ENCODE peak calls at places on chromosomes 3 and 15, in seven cellular contexts. L, F, J, E, W, M and I are unnamed samples. For H3K4me1, the result is how much of the 10 kb centered on the place peaks cover.

GRCh38 chr15:52052076-52052935 is 33.3 kb downstream of the MAPK6 start:
- DNase-seq in F (no peak), M (no peak), W (no peak), J (no peak), L (no peak), E (no peak), I (no peak)

GRCh38 chr3:24401090-24401810 is 93.4 kb downstream of the THRB start:
- DNase-seq in E (no peak), J (no peak), L (no peak), F (peak), W (no peak), M (no peak), I (no peak)

GRCh38 chr3:194497799-194498575 is 11.2 kb upstream of the ATP13A3 start:
- DNase-seq in M (no peak), W (no peak), L (no peak), E (no peak), J (no peak), F (no peak), I (peak)

GRCh38 chr3:55330355-55330754 is 156.8 kb downstream of the WNT5A start:
- DNase-seq in M (no peak), E (no peak), W (peak), F (no peak), J (no peak), L (no peak), I (no peak)

GRCh38 chr3:158766364-158766763 is 34.1 kb upstream of the RARRES1 start:
- DNase-seq in M (no peak), L (no peak), F (no peak), J (no peak), W (no peak), E (no peak), I (no peak)

GRCh38 chr3:60949146-60949545 is 302.1 kb downstream of the FHIT start:
- DNase-seq in M (no peak), F (no peak), W (no peak), L (no peak), J (no peak), E (no peak), I (no peak)

GRCh38 chr3:6860149-6860548 is 766 bp upstream of the GRM7 start:
- DNase-seq in L (no peak), F (no peak), E (no peak), J (no peak), M (no peak), W (no peak), I (no peak)

GRCh38 chr15:89442671-89443307 is 53.6 kb downstream of the RHCG start:
- DNase-seq in F (peak), E (peak), M (no peak), L (no peak), J (no peak), W (peak), I (no peak)

GRCh38 chr15:80415331-80415730 is 11.1 kb downstream of the ARNT2 start:
- DNase-seq in J (no peak), M (no peak), L (no peak), W (no peak), E (peak), F (no peak), I (no peak)

DNA sequence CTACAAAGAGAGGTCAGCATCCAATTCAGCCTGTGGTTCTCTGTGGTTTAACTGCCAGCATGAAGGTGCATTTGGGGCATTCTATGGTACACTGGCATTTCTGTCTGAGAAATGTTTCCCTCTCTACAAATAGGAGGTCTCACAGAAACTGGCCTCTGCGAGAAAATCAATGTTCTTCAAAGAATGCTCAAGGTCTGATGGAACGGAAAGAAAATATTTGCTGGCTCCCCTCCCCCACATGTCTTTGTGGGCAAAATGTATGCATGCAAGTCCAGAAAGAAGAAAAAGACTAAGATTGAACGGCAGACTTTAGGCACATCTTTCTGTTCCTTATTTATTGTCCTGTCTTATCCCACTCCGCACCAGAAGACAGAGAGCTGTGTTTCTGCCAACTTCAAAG is 83.9 kb upstream of the PSMD6 start:
- DNase-seq in J (no peak), W (no peak), M (no peak), E (no peak), F (no peak), L (no peak), I (no peak)
- H3K4me1 ChIP-seq in J (under half), W (under half), M (under half), E (under half), F (under half), L (under half), I (under half)

GRCh38 chr15:60570936-60571530 is 92.1 kb upstream of the ICE2 start:
- DNase-seq in W (no peak), J (no peak), F (no peak), M (no peak), E (no peak), L (no peak), I (no peak)

GRCh38 chr15:60568883-60569495 is 90.0 kb upstream of the ICE2 start:
- DNase-seq in E (no peak), M (no peak), L (no peak), F (no peak), W (no peak), J (no peak), I (no peak)

GRCh38 chr15:60565407-60565806 is 86.5 kb upstream of the ICE2 start:
- DNase-seq in F (no peak), E (no peak), L (no peak), J (no peak), W (no peak), M (no peak), I (no peak)

GRCh38 chr15:60569596-60569995 is 90.7 kb upstream of the ICE2 start:
- DNase-seq in W (peak), F (no peak), E (no peak), J (no peak), L (no peak), M (no peak), I (no peak)

DNA sequence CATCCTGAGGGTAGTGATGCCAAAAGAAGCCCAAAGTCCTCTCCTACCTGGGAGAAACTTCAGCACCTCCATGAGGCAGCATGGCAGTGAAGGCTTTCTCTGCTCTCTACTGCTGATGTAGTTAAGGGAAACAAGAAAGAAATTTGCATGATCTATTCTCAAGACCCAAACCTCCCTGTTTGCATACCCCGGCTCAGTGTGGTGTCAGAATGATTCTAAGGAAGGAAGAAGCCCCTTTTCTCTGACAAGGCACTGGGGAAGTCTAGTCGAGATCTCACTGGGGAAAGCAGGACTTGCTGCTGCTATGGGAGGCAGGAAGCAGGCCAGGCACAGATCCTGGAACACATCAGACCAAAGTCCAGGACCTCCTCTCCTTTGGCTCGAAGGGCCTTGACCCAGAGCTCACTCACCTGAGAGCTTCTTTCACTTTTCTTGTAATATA is 89.4 kb upstream of the ICE2 start:
- DNase-seq in F (no peak), M (no peak), E (no peak), J (no peak), W (no peak), L (no peak), I (no peak)
- TF ChIP-seq POLR2A in F (no peak), M (no peak), E (no peak), J (no peak), W (no peak), L (no peak), I (no peak)

DNA sequence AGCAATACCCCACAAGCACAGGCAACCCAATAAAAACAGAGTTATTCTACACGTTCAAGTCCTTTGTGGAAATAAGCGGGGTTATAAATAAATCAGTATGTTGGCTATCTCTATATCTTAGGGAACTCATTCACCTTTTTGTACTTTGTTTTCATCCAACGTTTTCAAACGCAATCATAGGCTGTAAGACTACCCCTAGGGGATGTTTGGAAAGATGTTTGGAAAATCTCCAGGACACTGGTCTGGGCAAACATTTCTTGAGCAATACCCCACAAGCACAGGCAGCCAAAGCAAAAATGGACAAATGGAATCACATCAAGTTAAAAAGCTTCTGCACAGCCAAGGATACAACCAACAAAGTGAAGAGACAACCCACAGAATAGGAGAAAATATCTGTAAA is 70.1 kb downstream of the CLDN11 start:
- DNase-seq in F (no peak), W (peak), L (no peak), J (no peak), M (no peak), E (no peak), I (no peak)
- H3K4me1 ChIP-seq in F (under half), W (under half), L (under half), J (under half), M (under half), E (under half), I (under half)

DNA sequence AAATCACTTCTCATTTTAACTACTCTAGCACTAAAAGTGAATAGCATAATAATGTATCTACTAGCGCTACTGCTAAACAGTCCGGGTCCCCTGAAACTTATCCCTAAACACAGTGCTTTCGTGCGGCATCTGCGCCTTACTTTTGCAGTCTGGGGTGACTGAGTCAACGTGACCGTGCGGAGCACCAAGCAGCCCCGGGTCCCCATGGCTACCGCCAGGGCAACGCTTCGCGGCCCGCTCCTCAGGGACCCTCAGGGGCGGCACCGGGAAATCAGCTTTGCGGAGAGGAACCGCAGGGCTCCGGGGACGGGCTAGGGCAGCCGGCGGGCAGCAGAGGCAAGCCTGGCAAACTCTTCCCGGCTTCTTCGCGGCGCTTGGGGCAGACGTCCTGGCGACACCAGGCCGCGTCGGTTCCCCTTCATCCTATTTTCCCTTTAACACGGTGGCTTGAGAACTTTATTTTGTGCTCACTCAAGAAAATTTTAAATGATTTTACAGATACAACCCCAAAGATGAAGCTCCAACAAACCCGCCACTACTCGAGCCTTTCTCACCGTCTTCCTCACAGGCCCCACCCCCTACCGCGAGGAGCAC is 753 bp upstream of the DIPK2A start:
- DNase-seq in E (peak), W (peak), J (peak), L (peak), F (peak), M (peak), I (peak)
- TF ChIP-seq POLR2A in E (no peak), W (no peak), J (no peak), L (no peak), F (no peak), M (no peak), I (no peak)